ENCODE peak calls at places on chromosomes 16 and 17, in ten cellular contexts. X, D, J, V, P, K, G, E, M and Z are unnamed samples.
A peak's percentile ranks its signal among the peaks of the same experiment; 100 is the strongest.

GRCh38 chr16:57118461-57119084 is 26.2 kb downstream of the CPNE2 start:
- DNase-seq in X (no peak), D (no peak), J (no peak), V (no peak), P (no peak), K (no peak), G (no peak), E (no peak), M (no peak), Z (no peak)

GRCh38 chr17:63275318-63275967 is 170.7 kb downstream of the CYB561 start:
- DNase-seq in X (peak; percentile 90), D (no peak), J (no peak), V (peak; percentile 94), P (peak; percentile 95), K (no peak), G (peak; percentile 49), E (peak; percentile 92), M (no peak), Z (no peak)

GRCh38 chr17:2691965-2692780 is 19.4 kb downstream of the CLUH start:
- DNase-seq in X (no peak), D (peak; percentile 62), J (peak; percentile 60), V (no peak), P (no peak), K (peak; percentile 64), G (no peak), E (no peak), M (no peak), Z (no peak)

GRCh38 chr16:66426112-66427035 is 721 bp upstream of the BEAN1 start:
- DNase-seq in X (no peak), D (peak; percentile 60), J (peak; percentile 41), V (no peak), P (no peak), K (peak; percentile 58), G (no peak), E (no peak), M (no peak), Z (no peak)

GRCh38 chr16:27489906-27490305 is 59.8 kb downstream of the GTF3C1 start:
- DNase-seq in X (no peak), D (no peak), J (no peak), V (no peak), P (no peak), K (no peak), G (no peak), E (no peak), M (no peak), Z (no peak)

GRCh38 chr17:42133461-42134041 is 10.9 kb downstream of the HSPB9 start:
- DNase-seq in X (no peak), D (no peak), J (no peak), V (no peak), P (no peak), K (no peak), G (no peak), E (no peak), M (no peak), Z (no peak)

GRCh38 chr16:79163666-79164377 is 436.7 kb downstream of the MAF start:
- DNase-seq in X (no peak), D (no peak), J (no peak), V (peak; percentile 27), P (no peak), K (no peak), G (no peak), E (no peak), M (no peak), Z (no peak)

GRCh38 chr17:39722965-39723848 is 7.1 kb downstream of the MIEN1 start:
- DNase-seq in X (no peak), D (no peak), J (no peak), V (no peak), P (no peak), K (no peak), G (peak; percentile 64), E (no peak), M (no peak), Z (peak; percentile 47)

GRCh38 chr16:56606071-56606687 is 2.2 kb upstream of the MT2A start:
- DNase-seq in X (no peak), D (peak; percentile 77), J (no peak), V (no peak), P (peak; percentile 62), K (peak; percentile 85), G (no peak), E (peak; percentile 84), M (no peak), Z (no peak)

GRCh38 chr17:40122466-40122943 is 734 bp downstream of the MSL1 start:
- DNase-seq in X (peak; percentile 42), D (no peak), J (no peak), V (peak; percentile 68), P (no peak), K (peak; percentile 85), G (peak; percentile 70), E (no peak), M (no peak), Z (peak; percentile 57)

GRCh38 chr16:50401355-50401754 is 32.6 kb upstream of the BRD7 start:
- DNase-seq in X (no peak), D (peak; percentile 24), J (no peak), V (no peak), P (no peak), K (no peak), G (no peak), E (no peak), M (no peak), Z (no peak)

GRCh38 chr16:67874147-67874771 is 1.4 kb downstream of the EDC4 start:
- DNase-seq in X (no peak), D (no peak), J (no peak), V (no peak), P (no peak), K (no peak), G (no peak), E (no peak), M (no peak), Z (no peak)
- H3K4me3 ChIP-seq in X (peak overlapping the region; percentile 67), D (peak overlapping the region; percentile 87), J (peak overlapping the region; percentile 86), V (peak overlapping the region; percentile 36), P (peak overlapping the region; percentile 87), K (peak overlapping the region; percentile 89), G (no peak overlapping the region), E (peak overlapping the region; percentile 94), M (peak overlapping the region; percentile 91), Z (peak overlapping the region; percentile 93)

GRCh38 chr17:38605230-38605851 is 411 bp downstream of the SRCIN1 start:
- DNase-seq in X (no peak), D (no peak), J (peak; percentile 55), V (no peak), P (no peak), K (no peak), G (peak; percentile 81), E (no peak), M (no peak), Z (no peak)
- H3K4me3 ChIP-seq in X (peak overlapping the region; percentile 41), D (peak overlapping the region; percentile 60), J (peak overlapping the region; percentile 49), V (peak overlapping the region; percentile 46), P (no peak overlapping the region), K (peak overlapping the region; percentile 60), G (no peak overlapping the region), E (no peak overlapping the region), M (peak overlapping the region; percentile 67), Z (peak overlapping the region; percentile 87)

GRCh38 chr17:67569873-67570272 is 147.9 kb upstream of the NOL11 start:
- DNase-seq in X (no peak), D (no peak), J (no peak), V (no peak), P (no peak), K (peak; percentile 9), G (no peak), E (no peak), M (no peak), Z (no peak)
- H3K4me3 ChIP-seq in X (no peak overlapping the region), D (no peak overlapping the region), J (no peak overlapping the region), V (no peak overlapping the region), P (no peak overlapping the region), K (no peak overlapping the region), G (no peak overlapping the region), E (no peak overlapping the region), M (no peak overlapping the region), Z (no peak overlapping the region)

GRCh38 chr17:28895794-28896447 is 1.6 kb downstream of the FLOT2 start:
- DNase-seq in X (peak; percentile 28), D (no peak), J (no peak), V (no peak), P (no peak), K (no peak), G (no peak), E (no peak), M (no peak), Z (no peak)
- H3K4me3 ChIP-seq in X (peak overlapping the region; percentile 63), D (peak overlapping the region; percentile 63), J (peak overlapping the region; percentile 53), V (no peak overlapping the region), P (no peak overlapping the region), K (peak overlapping the region; percentile 93), G (no peak overlapping the region), E (peak overlapping the region; percentile 82), M (peak overlapping the region; percentile 88), Z (peak overlapping the region; percentile 86)

DNA sequence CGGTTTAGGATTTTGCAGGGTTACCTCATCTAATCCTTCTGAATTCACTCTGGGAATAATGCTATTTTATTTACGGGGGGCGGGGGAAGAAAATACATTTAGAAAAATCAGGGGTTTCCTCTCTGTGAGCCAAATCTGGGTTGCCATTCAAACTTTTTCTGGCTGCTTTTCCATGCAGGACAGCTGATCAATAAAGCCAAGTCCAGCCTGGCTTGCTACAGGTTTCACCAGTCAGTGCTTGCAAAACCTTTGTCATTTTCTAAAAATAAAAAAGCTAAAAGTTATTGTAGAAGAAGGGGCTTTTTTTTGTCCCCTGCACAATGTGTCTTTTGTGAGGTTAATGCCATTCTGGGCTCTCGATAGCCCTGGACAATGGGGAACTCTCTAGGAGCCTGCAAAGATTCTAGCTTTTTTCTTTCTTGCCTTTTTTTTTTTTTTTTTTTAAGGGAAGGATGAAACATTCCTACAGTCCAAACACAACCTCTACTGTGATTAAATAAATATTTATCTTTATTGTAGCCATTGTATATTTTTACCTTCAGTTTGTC is 13.1 kb upstream of the ZFHX3 start:
- DNase-seq in X (no peak), D (no peak), J (no peak), V (peak; percentile 8), P (no peak), K (peak; percentile 24), G (no peak), E (no peak), M (no peak), Z (no peak)
- H3K4me3 ChIP-seq in X (no peak overlapping the region), D (peak overlapping the region; percentile 85), J (no peak overlapping the region), V (no peak overlapping the region), P (peak overlapping the region; percentile 68), K (peak overlapping the region; percentile 83), G (no peak overlapping the region), E (no peak overlapping the region), M (peak overlapping the region; percentile 38), Z (no peak overlapping the region)

GRCh38 chr17:7797976-7798375 is 36.0 kb upstream of the KDM6B start:
- DNase-seq in X (no peak), D (no peak), J (no peak), V (no peak), P (no peak), K (no peak), G (no peak), E (no peak), M (no peak), Z (no peak)
- H3K4me3 ChIP-seq in X (no peak overlapping the region), D (no peak overlapping the region), J (no peak overlapping the region), V (no peak overlapping the region), P (no peak overlapping the region), K (no peak overlapping the region), G (no peak overlapping the region), E (no peak overlapping the region), M (no peak overlapping the region), Z (no peak overlapping the region)

GRCh38 chr17:43759836-43760235 is 1.2 kb upstream of the SOST start:
- DNase-seq in X (no peak), D (no peak), J (no peak), V (no peak), P (no peak), K (peak; percentile 25), G (peak; percentile 57), E (no peak), M (no peak), Z (no peak)
- H3K4me3 ChIP-seq in X (no peak overlapping the region), D (no peak overlapping the region), J (no peak overlapping the region), V (no peak overlapping the region), P (no peak overlapping the region), K (no peak overlapping the region), G (no peak overlapping the region), E (no peak overlapping the region), M (no peak overlapping the region), Z (no peak overlapping the region)